ENCODE peak calls at places on chromosomes 1 and 21, in seven cellular contexts. One of them, this sample, is unnamed.
A peak's percentile ranks its signal among the peaks of the same experiment; 100 is the strongest.

GRCh38 chr1:33852711-33853110 is 11.2 kb upstream of the HMGB4 start:
- DNase-seq in NCI-H460: no peak
- DNase-seq in T1000: no peak
- DNase-seq in stimulated activated CD4-positive, alpha-beta T cell treated with anti-CD3 and anti-CD28 coated beads, TNF-alpha, amount 100 ng/mL, for 1 hour: no peak
- DNase-seq in foreskin fibroblast: peak; percentile 6
- DNase-seq in activated CD8-positive, alpha-beta T cell treated with anti-CD3 and anti-CD28 coated beads for 36 hours: no peak
- DNase-seq in activated CD8-positive, alpha-beta memory T cell treated with anti-CD3 and anti-CD28 coated beads, Interleukin-2, amount 50 U/mL, for 48 hours: no peak
- DNase-seq in this sample: no peak

GRCh38 chr1:5297878-5298239 is 643.5 kb downstream of the AJAP1 start:
- DNase-seq in NCI-H460: no peak
- DNase-seq in T1000: no peak
- DNase-seq in stimulated activated CD4-positive, alpha-beta T cell treated with anti-CD3 and anti-CD28 coated beads, TNF-alpha, amount 100 ng/mL, for 1 hour: no peak
- DNase-seq in foreskin fibroblast: no peak
- DNase-seq in activated CD8-positive, alpha-beta T cell treated with anti-CD3 and anti-CD28 coated beads for 36 hours: no peak
- DNase-seq in activated CD8-positive, alpha-beta memory T cell treated with anti-CD3 and anti-CD28 coated beads, Interleukin-2, amount 50 U/mL, for 48 hours: no peak
- DNase-seq in this sample: no peak

GRCh38 chr1:89166705-89167104 is 9.1 kb downstream of the GBP7 start:
- DNase-seq in NCI-H460: no peak
- DNase-seq in T1000: no peak
- DNase-seq in stimulated activated CD4-positive, alpha-beta T cell treated with anti-CD3 and anti-CD28 coated beads, TNF-alpha, amount 100 ng/mL, for 1 hour: no peak
- DNase-seq in foreskin fibroblast: no peak
- DNase-seq in activated CD8-positive, alpha-beta T cell treated with anti-CD3 and anti-CD28 coated beads for 36 hours: no peak
- DNase-seq in activated CD8-positive, alpha-beta memory T cell treated with anti-CD3 and anti-CD28 coated beads, Interleukin-2, amount 50 U/mL, for 48 hours: no peak
- DNase-seq in this sample: no peak

GRCh38 chr1:156359973-156360372 is 9.0 kb upstream of the RHBG start:
- DNase-seq in NCI-H460: peak; percentile 36
- DNase-seq in T1000: no peak
- DNase-seq in stimulated activated CD4-positive, alpha-beta T cell treated with anti-CD3 and anti-CD28 coated beads, TNF-alpha, amount 100 ng/mL, for 1 hour: no peak
- DNase-seq in foreskin fibroblast: peak; percentile 41
- DNase-seq in activated CD8-positive, alpha-beta T cell treated with anti-CD3 and anti-CD28 coated beads for 36 hours: no peak
- DNase-seq in activated CD8-positive, alpha-beta memory T cell treated with anti-CD3 and anti-CD28 coated beads, Interleukin-2, amount 50 U/mL, for 48 hours: no peak
- DNase-seq in this sample: peak; percentile 46

GRCh38 chr1:33524586-33524985 is 52.1 kb downstream of the ZSCAN20 start:
- DNase-seq in NCI-H460: no peak
- DNase-seq in T1000: no peak
- DNase-seq in stimulated activated CD4-positive, alpha-beta T cell treated with anti-CD3 and anti-CD28 coated beads, TNF-alpha, amount 100 ng/mL, for 1 hour: no peak
- DNase-seq in foreskin fibroblast: no peak
- DNase-seq in activated CD8-positive, alpha-beta T cell treated with anti-CD3 and anti-CD28 coated beads for 36 hours: no peak
- DNase-seq in activated CD8-positive, alpha-beta memory T cell treated with anti-CD3 and anti-CD28 coated beads, Interleukin-2, amount 50 U/mL, for 48 hours: no peak
- DNase-seq in this sample: no peak

GRCh38 chr1:157119448-157119847 is 18.7 kb downstream of the ETV3 start:
- DNase-seq in NCI-H460: no peak
- DNase-seq in T1000: no peak
- DNase-seq in stimulated activated CD4-positive, alpha-beta T cell treated with anti-CD3 and anti-CD28 coated beads, TNF-alpha, amount 100 ng/mL, for 1 hour: no peak
- DNase-seq in foreskin fibroblast: no peak
- DNase-seq in activated CD8-positive, alpha-beta T cell treated with anti-CD3 and anti-CD28 coated beads for 36 hours: no peak
- DNase-seq in activated CD8-positive, alpha-beta memory T cell treated with anti-CD3 and anti-CD28 coated beads, Interleukin-2, amount 50 U/mL, for 48 hours: no peak
- DNase-seq in this sample: no peak

GRCh38 chr21:42574234-42575027 is 60.8 kb downstream of the SLC37A1 start:
- DNase-seq in NCI-H460: no peak
- DNase-seq in T1000: no peak
- DNase-seq in stimulated activated CD4-positive, alpha-beta T cell treated with anti-CD3 and anti-CD28 coated beads, TNF-alpha, amount 100 ng/mL, for 1 hour: no peak
- DNase-seq in foreskin fibroblast: peak; percentile 25
- DNase-seq in activated CD8-positive, alpha-beta T cell treated with anti-CD3 and anti-CD28 coated beads for 36 hours: no peak
- DNase-seq in activated CD8-positive, alpha-beta memory T cell treated with anti-CD3 and anti-CD28 coated beads, Interleukin-2, amount 50 U/mL, for 48 hours: peak; percentile 45
- DNase-seq in this sample: no peak

GRCh38 chr21:32065654-32066053 is 192.8 kb downstream of the HUNK start:
- DNase-seq in NCI-H460: no peak
- DNase-seq in T1000: no peak
- DNase-seq in stimulated activated CD4-positive, alpha-beta T cell treated with anti-CD3 and anti-CD28 coated beads, TNF-alpha, amount 100 ng/mL, for 1 hour: no peak
- DNase-seq in foreskin fibroblast: no peak
- DNase-seq in activated CD8-positive, alpha-beta T cell treated with anti-CD3 and anti-CD28 coated beads for 36 hours: no peak
- DNase-seq in activated CD8-positive, alpha-beta memory T cell treated with anti-CD3 and anti-CD28 coated beads, Interleukin-2, amount 50 U/mL, for 48 hours: peak; percentile 7
- DNase-seq in this sample: no peak

GRCh38 chr1:221117548-221117951 is 238.3 kb downstream of the HLX start:
- DNase-seq in NCI-H460: no peak
- DNase-seq in T1000: peak; percentile 57
- DNase-seq in stimulated activated CD4-positive, alpha-beta T cell treated with anti-CD3 and anti-CD28 coated beads, TNF-alpha, amount 100 ng/mL, for 1 hour: no peak
- DNase-seq in foreskin fibroblast: peak; percentile 92
- DNase-seq in activated CD8-positive, alpha-beta T cell treated with anti-CD3 and anti-CD28 coated beads for 36 hours: no peak
- DNase-seq in activated CD8-positive, alpha-beta memory T cell treated with anti-CD3 and anti-CD28 coated beads, Interleukin-2, amount 50 U/mL, for 48 hours: no peak
- DNase-seq in this sample: peak; percentile 88

GRCh38 chr1:184693011-184693410 is 61.6 kb downstream of the EDEM3 start:
- DNase-seq in NCI-H460: no peak
- DNase-seq in T1000: no peak
- DNase-seq in stimulated activated CD4-positive, alpha-beta T cell treated with anti-CD3 and anti-CD28 coated beads, TNF-alpha, amount 100 ng/mL, for 1 hour: no peak
- DNase-seq in foreskin fibroblast: no peak
- DNase-seq in activated CD8-positive, alpha-beta T cell treated with anti-CD3 and anti-CD28 coated beads for 36 hours: no peak
- DNase-seq in activated CD8-positive, alpha-beta memory T cell treated with anti-CD3 and anti-CD28 coated beads, Interleukin-2, amount 50 U/mL, for 48 hours: no peak
- DNase-seq in this sample: no peak

GRCh38 chr1:93715529-93716126 is 34.0 kb upstream of the BCAR3 start:
- DNase-seq in NCI-H460: no peak
- DNase-seq in T1000: no peak
- DNase-seq in stimulated activated CD4-positive, alpha-beta T cell treated with anti-CD3 and anti-CD28 coated beads, TNF-alpha, amount 100 ng/mL, for 1 hour: no peak
- DNase-seq in foreskin fibroblast: no peak
- DNase-seq in activated CD8-positive, alpha-beta T cell treated with anti-CD3 and anti-CD28 coated beads for 36 hours: peak; percentile 36
- DNase-seq in activated CD8-positive, alpha-beta memory T cell treated with anti-CD3 and anti-CD28 coated beads, Interleukin-2, amount 50 U/mL, for 48 hours: peak; percentile 65
- DNase-seq in this sample: peak; percentile 62

GRCh38 chr21:46001821-46002681 is 20.5 kb downstream of the COL6A1 start:
- DNase-seq in NCI-H460: no peak
- DNase-seq in T1000: no peak
- DNase-seq in stimulated activated CD4-positive, alpha-beta T cell treated with anti-CD3 and anti-CD28 coated beads, TNF-alpha, amount 100 ng/mL, for 1 hour: no peak
- DNase-seq in foreskin fibroblast: no peak
- DNase-seq in activated CD8-positive, alpha-beta T cell treated with anti-CD3 and anti-CD28 coated beads for 36 hours: no peak
- DNase-seq in activated CD8-positive, alpha-beta memory T cell treated with anti-CD3 and anti-CD28 coated beads, Interleukin-2, amount 50 U/mL, for 48 hours: peak; percentile 43
- DNase-seq in this sample: no peak

GRCh38 chr1:247332215-247332900 is 691 bp upstream of the ZNF496 start:
- DNase-seq in NCI-H460: peak; percentile 24
- DNase-seq in T1000: no peak
- DNase-seq in stimulated activated CD4-positive, alpha-beta T cell treated with anti-CD3 and anti-CD28 coated beads, TNF-alpha, amount 100 ng/mL, for 1 hour: no peak
- DNase-seq in foreskin fibroblast: peak; percentile 43
- DNase-seq in activated CD8-positive, alpha-beta T cell treated with anti-CD3 and anti-CD28 coated beads for 36 hours: peak; percentile 82
- DNase-seq in activated CD8-positive, alpha-beta memory T cell treated with anti-CD3 and anti-CD28 coated beads, Interleukin-2, amount 50 U/mL, for 48 hours: peak; percentile 84
- DNase-seq in this sample: peak; percentile 64

GRCh38 chr1:63545780-63546179 is 22.5 kb downstream of the EFCAB7 start:
- DNase-seq in NCI-H460: no peak
- DNase-seq in T1000: no peak
- DNase-seq in stimulated activated CD4-positive, alpha-beta T cell treated with anti-CD3 and anti-CD28 coated beads, TNF-alpha, amount 100 ng/mL, for 1 hour: no peak
- DNase-seq in foreskin fibroblast: no peak
- DNase-seq in activated CD8-positive, alpha-beta T cell treated with anti-CD3 and anti-CD28 coated beads for 36 hours: no peak
- DNase-seq in activated CD8-positive, alpha-beta memory T cell treated with anti-CD3 and anti-CD28 coated beads, Interleukin-2, amount 50 U/mL, for 48 hours: no peak
- DNase-seq in this sample: no peak

GRCh38 chr1:226026833-226027232 is 27.7 kb upstream of the SDE2 start:
- DNase-seq in NCI-H460: no peak
- DNase-seq in T1000: no peak
- DNase-seq in stimulated activated CD4-positive, alpha-beta T cell treated with anti-CD3 and anti-CD28 coated beads, TNF-alpha, amount 100 ng/mL, for 1 hour: no peak
- DNase-seq in foreskin fibroblast: no peak
- DNase-seq in activated CD8-positive, alpha-beta T cell treated with anti-CD3 and anti-CD28 coated beads for 36 hours: no peak
- DNase-seq in activated CD8-positive, alpha-beta memory T cell treated with anti-CD3 and anti-CD28 coated beads, Interleukin-2, amount 50 U/mL, for 48 hours: no peak
- DNase-seq in this sample: no peak

GRCh38 chr1:108719253-108719652 is 6.5 kb downstream of the FNDC7 start:
- DNase-seq in NCI-H460: no peak
- DNase-seq in T1000: no peak
- DNase-seq in stimulated activated CD4-positive, alpha-beta T cell treated with anti-CD3 and anti-CD28 coated beads, TNF-alpha, amount 100 ng/mL, for 1 hour: no peak
- DNase-seq in foreskin fibroblast: no peak
- DNase-seq in activated CD8-positive, alpha-beta T cell treated with anti-CD3 and anti-CD28 coated beads for 36 hours: no peak
- DNase-seq in activated CD8-positive, alpha-beta memory T cell treated with anti-CD3 and anti-CD28 coated beads, Interleukin-2, amount 50 U/mL, for 48 hours: no peak
- DNase-seq in this sample: no peak

GRCh38 chr21:38965910-38966504 is 160.3 kb downstream of the ETS2 start:
- DNase-seq in NCI-H460: peak; percentile 49
- DNase-seq in T1000: no peak
- DNase-seq in stimulated activated CD4-positive, alpha-beta T cell treated with anti-CD3 and anti-CD28 coated beads, TNF-alpha, amount 100 ng/mL, for 1 hour: no peak
- DNase-seq in foreskin fibroblast: no peak
- DNase-seq in activated CD8-positive, alpha-beta T cell treated with anti-CD3 and anti-CD28 coated beads for 36 hours: no peak
- DNase-seq in activated CD8-positive, alpha-beta memory T cell treated with anti-CD3 and anti-CD28 coated beads, Interleukin-2, amount 50 U/mL, for 48 hours: no peak
- DNase-seq in this sample: peak; percentile 24

GRCh38 chr1:20660363-20661234 is 570 bp downstream of the DDOST start:
- DNase-seq in NCI-H460: no peak
- DNase-seq in T1000: no peak
- DNase-seq in stimulated activated CD4-positive, alpha-beta T cell treated with anti-CD3 and anti-CD28 coated beads, TNF-alpha, amount 100 ng/mL, for 1 hour: no peak
- DNase-seq in foreskin fibroblast: no peak
- DNase-seq in activated CD8-positive, alpha-beta T cell treated with anti-CD3 and anti-CD28 coated beads for 36 hours: peak; percentile 34
- DNase-seq in activated CD8-positive, alpha-beta memory T cell treated with anti-CD3 and anti-CD28 coated beads, Interleukin-2, amount 50 U/mL, for 48 hours: no peak
- DNase-seq in this sample: no peak

GRCh38 chr1:94125551-94126514 is 4.9 kb upstream of the ABCA4 start:
- DNase-seq in NCI-H460: no peak
- DNase-seq in T1000: no peak
- DNase-seq in stimulated activated CD4-positive, alpha-beta T cell treated with anti-CD3 and anti-CD28 coated beads, TNF-alpha, amount 100 ng/mL, for 1 hour: no peak
- DNase-seq in foreskin fibroblast: no peak
- DNase-seq in activated CD8-positive, alpha-beta T cell treated with anti-CD3 and anti-CD28 coated beads for 36 hours: no peak
- DNase-seq in activated CD8-positive, alpha-beta memory T cell treated with anti-CD3 and anti-CD28 coated beads, Interleukin-2, amount 50 U/mL, for 48 hours: no peak
- DNase-seq in this sample: peak; percentile 65

GRCh38 chr1:201530741-201531521 is 8.0 kb upstream of the NAV1 start:
- DNase-seq in NCI-H460: peak; percentile 73
- DNase-seq in T1000: peak; percentile 74
- DNase-seq in stimulated activated CD4-positive, alpha-beta T cell treated with anti-CD3 and anti-CD28 coated beads, TNF-alpha, amount 100 ng/mL, for 1 hour: no peak
- DNase-seq in foreskin fibroblast: peak; percentile 82
- DNase-seq in activated CD8-positive, alpha-beta T cell treated with anti-CD3 and anti-CD28 coated beads for 36 hours: peak; percentile 66
- DNase-seq in activated CD8-positive, alpha-beta memory T cell treated with anti-CD3 and anti-CD28 coated beads, Interleukin-2, amount 50 U/mL, for 48 hours: peak; percentile 71
- DNase-seq in this sample: peak; percentile 91

This sample was measured in myocyte.